ENCODE peak calls at places on chromosomes 12 and 14, in six cellular contexts. Z is H9; A is CD8-positive, alpha-beta memory T cell; I is HTR-8/SVneo; Q is cerebellar cortex; H is NCI-H1105 treated with DMSO at 0.1 percent for 48 hours. U is an unnamed sample.

GRCh38 chr12:94769040-94769420 is 118.7 kb upstream of the TMCC3 start:
- DNase-seq in Q (no peak), A (no peak), I (no peak), H (no peak), Z (no peak), U (no peak)

GRCh38 chr12:52667509-52667908 is 12.7 kb downstream of the KRT1 start:
- DNase-seq in Q (no peak), Z (no peak), A (no peak), H (no peak), I (no peak), U (no peak)

GRCh38 chr14:67748312-67748711 is 46.6 kb downstream of the RDH12 start:
- DNase-seq in I (no peak), Q (no peak), A (no peak), Z (no peak), H (no peak), U (no peak)

GRCh38 chr12:63790608-63790945 is 10.9 kb downstream of the RXYLT1 start:
- DNase-seq in Z (no peak), Q (no peak), H (no peak), A (no peak), I (no peak), U (no peak)

GRCh38 chr12:114812858-114813761 is 129.1 kb upstream of the TBX3 start:
- DNase-seq in A (no peak), Z (no peak), H (peak; percentile 69), Q (no peak), I (no peak), U (peak; percentile 25)

GRCh38 chr14:38047518-38047917 is 160.2 kb upstream of the SSTR1 start:
- DNase-seq in Q (no peak), Z (no peak), A (no peak), H (no peak), I (no peak), U (no peak)

GRCh38 chr12:95989504-95990123 is 6.5 kb downstream of the HAL start:
- DNase-seq in Z (no peak), H (no peak), I (no peak), A (no peak), Q (no peak), U (no peak)

GRCh38 chr14:95034806-95035205 is 122.5 kb downstream of the DICER1 start:
- DNase-seq in Z (no peak), Q (no peak), A (no peak), H (peak; percentile 18), I (no peak), U (no peak)

GRCh38 chr12:120970310-120970709 is 8.0 kb upstream of the HNF1A start:
- DNase-seq in A (no peak), Q (no peak), I (no peak), Z (no peak), H (no peak), U (no peak)

GRCh38 chr14:74867673-74868072 is 8.3 kb downstream of the PROX2 start:
- DNase-seq in A (peak; percentile 73), H (no peak), I (no peak), Q (peak; percentile 81), Z (no peak), U (peak; percentile 79)

GRCh38 chr12:2347844-2348476 is 295.2 kb downstream of the CACNA1C start:
- DNase-seq in I (no peak), H (no peak), Z (no peak), A (no peak), Q (no peak), U (no peak)

GRCh38 chr14:83208346-83208745 is 1674.7 kb upstream of the SEL1L start:
- DNase-seq in Q (no peak), H (no peak), I (no peak), Z (no peak), A (no peak), U (no peak)

GRCh38 chr14:101216725-101217463 is 313.4 kb upstream of the RTL1 start:
- DNase-seq in Q (no peak), Z (no peak), H (no peak), A (no peak), I (no peak), U (no peak)

GRCh38 chr12:55742719-55743130 is at the start of gene GDF11:
- DNase-seq in I (peak; percentile 81), Z (peak; percentile 88), A (peak; percentile 83), Q (peak; percentile 84), H (peak; percentile 55), U (peak; percentile 91)

GRCh38 chr14:24399981-24400718 is 1.3 kb downstream of the NYNRIN start:
- DNase-seq in A (no peak), Z (no peak), H (no peak), Q (no peak), I (no peak), U (no peak)

GRCh38 chr12:116336542-116337065 is 59.1 kb upstream of the MED13L start:
- DNase-seq in H (no peak), Z (no peak), I (no peak), Q (no peak), A (no peak), U (no peak)

GRCh38 chr12:80593766-80594165 is 113.7 kb upstream of the MYF6 start:
- DNase-seq in Z (no peak), Q (no peak), H (no peak), I (peak; percentile 24), A (no peak), U (no peak)

GRCh38 chr14:64721899-64722298 is 17.7 kb downstream of the PLEKHG3 start:
- DNase-seq in H (no peak), Z (no peak), Q (no peak), I (no peak), A (no peak), U (no peak)

GRCh38 chr12:45502481-45502880 is 227.0 kb upstream of the ARID2 start:
- DNase-seq in H (no peak), A (no peak), Q (no peak), I (no peak), Z (no peak), U (no peak)

GRCh38 chr14:65296402-65296801 is 116.1 kb upstream of the FUT8 start:
- DNase-seq in I (no peak), H (no peak), Q (no peak), Z (no peak), A (no peak), U (no peak)

GRCh38 chr14:89667983-89668382 is 250.9 kb upstream of the FOXN3 start:
- DNase-seq in Z (no peak), Q (no peak), A (no peak), H (no peak), I (peak; percentile 32), U (no peak)

GRCh38 chr12:75479963-75480461 is 543 bp upstream of the GLIPR1 start:
- DNase-seq in Z (no peak), Q (no peak), A (no peak), I (no peak), H (no peak), U (no peak)